ENCODE peak calls at places on chromosomes 5 and 9, in four cellular contexts. One of them, this sample, is unnamed.

GRCh38 chr5:179304466-179304865 is 40.8 kb downstream of the ADAMTS2 start:
- DNase-seq in breast epithelium: no peak
- DNase-seq in stimulated activated CD4-positive, alpha-beta T cell treated with anti-CD3 and anti-CD28 coated beads, Interleukin-12 subunit alpha, Interleukin-12 subunit beta, amount 100 ng/mL, for 4 hours: no peak
- DNase-seq in NCI-H510A treated with DMSO at 0.1 percent for 48 hours: no peak
- DNase-seq in this sample: peak

GRCh38 chr5:57482671-57483106 is at the start of gene ACTBL2:
- DNase-seq in breast epithelium: no peak
- DNase-seq in stimulated activated CD4-positive, alpha-beta T cell treated with anti-CD3 and anti-CD28 coated beads, Interleukin-12 subunit alpha, Interleukin-12 subunit beta, amount 100 ng/mL, for 4 hours: no peak
- DNase-seq in NCI-H510A treated with DMSO at 0.1 percent for 48 hours: no peak
- DNase-seq in this sample: no peak

GRCh38 chr5:157949520-157949919 is 90.6 kb upstream of the CLINT1 start:
- DNase-seq in breast epithelium: no peak
- DNase-seq in stimulated activated CD4-positive, alpha-beta T cell treated with anti-CD3 and anti-CD28 coated beads, Interleukin-12 subunit alpha, Interleukin-12 subunit beta, amount 100 ng/mL, for 4 hours: no peak
- DNase-seq in NCI-H510A treated with DMSO at 0.1 percent for 48 hours: no peak
- DNase-seq in this sample: no peak

GRCh38 chr9:13860926-13861325 is 453.0 kb downstream of the NFIB start:
- DNase-seq in breast epithelium: no peak
- DNase-seq in stimulated activated CD4-positive, alpha-beta T cell treated with anti-CD3 and anti-CD28 coated beads, Interleukin-12 subunit alpha, Interleukin-12 subunit beta, amount 100 ng/mL, for 4 hours: no peak
- DNase-seq in NCI-H510A treated with DMSO at 0.1 percent for 48 hours: no peak
- DNase-seq in this sample: no peak

GRCh38 chr5:144427871-144428270 is 257.2 kb downstream of the KCTD16 start:
- DNase-seq in breast epithelium: no peak
- DNase-seq in stimulated activated CD4-positive, alpha-beta T cell treated with anti-CD3 and anti-CD28 coated beads, Interleukin-12 subunit alpha, Interleukin-12 subunit beta, amount 100 ng/mL, for 4 hours: no peak
- DNase-seq in NCI-H510A treated with DMSO at 0.1 percent for 48 hours: no peak
- DNase-seq in this sample: no peak

GRCh38 chr5:33334829-33335228 is 105.9 kb upstream of the TARS1 start:
- DNase-seq in breast epithelium: no peak
- DNase-seq in stimulated activated CD4-positive, alpha-beta T cell treated with anti-CD3 and anti-CD28 coated beads, Interleukin-12 subunit alpha, Interleukin-12 subunit beta, amount 100 ng/mL, for 4 hours: no peak
- DNase-seq in NCI-H510A treated with DMSO at 0.1 percent for 48 hours: no peak
- DNase-seq in this sample: no peak

GRCh38 chr5:107803728-107804127 is 133.0 kb upstream of the EFNA5 start:
- DNase-seq in breast epithelium: no peak
- DNase-seq in stimulated activated CD4-positive, alpha-beta T cell treated with anti-CD3 and anti-CD28 coated beads, Interleukin-12 subunit alpha, Interleukin-12 subunit beta, amount 100 ng/mL, for 4 hours: no peak
- DNase-seq in NCI-H510A treated with DMSO at 0.1 percent for 48 hours: no peak
- DNase-seq in this sample: no peak

GRCh38 chr9:30713279-30713678 is 1671.2 kb upstream of the ACO1 start:
- DNase-seq in breast epithelium: no peak
- DNase-seq in stimulated activated CD4-positive, alpha-beta T cell treated with anti-CD3 and anti-CD28 coated beads, Interleukin-12 subunit alpha, Interleukin-12 subunit beta, amount 100 ng/mL, for 4 hours: no peak
- DNase-seq in NCI-H510A treated with DMSO at 0.1 percent for 48 hours: no peak
- DNase-seq in this sample: no peak

GRCh38 chr9:130900701-130901497 is 4.3 kb upstream of the QRFP start:
- DNase-seq in breast epithelium: no peak
- DNase-seq in stimulated activated CD4-positive, alpha-beta T cell treated with anti-CD3 and anti-CD28 coated beads, Interleukin-12 subunit alpha, Interleukin-12 subunit beta, amount 100 ng/mL, for 4 hours: no peak
- DNase-seq in NCI-H510A treated with DMSO at 0.1 percent for 48 hours: no peak
- DNase-seq in this sample: no peak

GRCh38 chr5:131252824-131253171 is 11.1 kb upstream of the CDC42SE2 start:
- DNase-seq in breast epithelium: peak
- DNase-seq in stimulated activated CD4-positive, alpha-beta T cell treated with anti-CD3 and anti-CD28 coated beads, Interleukin-12 subunit alpha, Interleukin-12 subunit beta, amount 100 ng/mL, for 4 hours: peak
- DNase-seq in NCI-H510A treated with DMSO at 0.1 percent for 48 hours: no peak
- DNase-seq in this sample: no peak

GRCh38 chr5:120446068-120446492 is 18.0 kb upstream of the PRR16 start:
- DNase-seq in breast epithelium: no peak
- DNase-seq in stimulated activated CD4-positive, alpha-beta T cell treated with anti-CD3 and anti-CD28 coated beads, Interleukin-12 subunit alpha, Interleukin-12 subunit beta, amount 100 ng/mL, for 4 hours: no peak
- DNase-seq in NCI-H510A treated with DMSO at 0.1 percent for 48 hours: no peak
- DNase-seq in this sample: peak

GRCh38 chr5:60586307-60586901 is 113.6 kb downstream of the DEPDC1B start:
- DNase-seq in breast epithelium: no peak
- DNase-seq in stimulated activated CD4-positive, alpha-beta T cell treated with anti-CD3 and anti-CD28 coated beads, Interleukin-12 subunit alpha, Interleukin-12 subunit beta, amount 100 ng/mL, for 4 hours: no peak
- DNase-seq in NCI-H510A treated with DMSO at 0.1 percent for 48 hours: no peak
- DNase-seq in this sample: peak

GRCh38 chr5:41510176-41510831 is at the start of gene PLCXD3:
- DNase-seq in breast epithelium: no peak
- DNase-seq in stimulated activated CD4-positive, alpha-beta T cell treated with anti-CD3 and anti-CD28 coated beads, Interleukin-12 subunit alpha, Interleukin-12 subunit beta, amount 100 ng/mL, for 4 hours: no peak
- DNase-seq in NCI-H510A treated with DMSO at 0.1 percent for 48 hours: peak
- DNase-seq in this sample: no peak